ENCODE peak calls at places on chromosomes 6 and 20, in ten cellular contexts. One of them, this sample, is unnamed.

GRCh38 chr6:104161960-104162669 is 697.6 kb downstream of the HACE1 start:
- DNase-seq in BJ: peak; percentile 1
- DNase-seq in mesendoderm: peak; percentile 59
- DNase-seq in Peyer's patch: no peak
- DNase-seq in ELR: peak; percentile 68
- DNase-seq in AG04450: no peak
- DNase-seq in T1000: peak; percentile 59
- DNase-seq in stimulated activated CD4-positive, alpha-beta T cell treated with anti-CD3 and anti-CD28 coated beads, Interleukin-4, amount 100 ng/mL, for 1 hour: no peak
- DNase-seq in thoracic aorta: no peak
- DNase-seq in iris pigment epithelial cell: peak; percentile 61
- DNase-seq in this sample: no peak

GRCh38 chr20:8798505-8798904 is 270.4 kb upstream of the PLCB4 start:
- DNase-seq in stimulated activated CD4-positive, alpha-beta T cell treated with anti-CD3 and anti-CD28 coated beads, Interleukin-4, amount 100 ng/mL, for 1 hour: no peak
- DNase-seq in AG04450: no peak
- DNase-seq in mesendoderm: no peak
- DNase-seq in thoracic aorta: no peak
- DNase-seq in ELR: no peak
- DNase-seq in BJ: no peak
- DNase-seq in T1000: no peak
- DNase-seq in iris pigment epithelial cell: peak; percentile 51
- DNase-seq in Peyer's patch: no peak
- DNase-seq in this sample: no peak

GRCh38 chr20:52340036-52340634 is 148.6 kb upstream of the ZFP64 start:
- DNase-seq in BJ: no peak
- DNase-seq in AG04450: no peak
- DNase-seq in thoracic aorta: no peak
- DNase-seq in stimulated activated CD4-positive, alpha-beta T cell treated with anti-CD3 and anti-CD28 coated beads, Interleukin-4, amount 100 ng/mL, for 1 hour: no peak
- DNase-seq in T1000: peak; percentile 13
- DNase-seq in mesendoderm: peak; percentile 23
- DNase-seq in Peyer's patch: no peak
- DNase-seq in iris pigment epithelial cell: peak; percentile 4
- DNase-seq in ELR: peak; percentile 1
- DNase-seq in this sample: no peak

GRCh38 chr6:138007014-138007472 is 100.2 kb downstream of the PERP start:
- DNase-seq in stimulated activated CD4-positive, alpha-beta T cell treated with anti-CD3 and anti-CD28 coated beads, Interleukin-4, amount 100 ng/mL, for 1 hour: peak; percentile 20
- DNase-seq in iris pigment epithelial cell: peak; percentile 67
- DNase-seq in T1000: peak; percentile 22
- DNase-seq in thoracic aorta: no peak
- DNase-seq in Peyer's patch: peak; percentile 56
- DNase-seq in BJ: no peak
- DNase-seq in ELR: peak; percentile 47
- DNase-seq in mesendoderm: peak; percentile 78
- DNase-seq in AG04450: no peak
- DNase-seq in this sample: peak; percentile 54

GRCh38 chr6:37788259-37788658 is 31.3 kb upstream of the ZFAND3 start:
- DNase-seq in Peyer's patch: no peak
- DNase-seq in thoracic aorta: no peak
- DNase-seq in T1000: no peak
- DNase-seq in AG04450: no peak
- DNase-seq in BJ: no peak
- DNase-seq in iris pigment epithelial cell: no peak
- DNase-seq in ELR: peak; percentile 44
- DNase-seq in mesendoderm: no peak
- DNase-seq in stimulated activated CD4-positive, alpha-beta T cell treated with anti-CD3 and anti-CD28 coated beads, Interleukin-4, amount 100 ng/mL, for 1 hour: no peak
- DNase-seq in this sample: no peak

GRCh38 chr6:69974193-69974592 is 107.8 kb downstream of the COL19A1 start:
- DNase-seq in T1000: peak; percentile 41
- DNase-seq in AG04450: no peak
- DNase-seq in Peyer's patch: no peak
- DNase-seq in BJ: no peak
- DNase-seq in stimulated activated CD4-positive, alpha-beta T cell treated with anti-CD3 and anti-CD28 coated beads, Interleukin-4, amount 100 ng/mL, for 1 hour: no peak
- DNase-seq in thoracic aorta: no peak
- DNase-seq in ELR: peak; percentile 29
- DNase-seq in mesendoderm: no peak
- DNase-seq in iris pigment epithelial cell: peak; percentile 61
- DNase-seq in this sample: no peak

GRCh38 chr6:53005667-53006250 is 10.7 kb upstream of the GSTA4 start:
- DNase-seq in T1000: no peak
- DNase-seq in mesendoderm: no peak
- DNase-seq in BJ: no peak
- DNase-seq in ELR: no peak
- DNase-seq in thoracic aorta: no peak
- DNase-seq in stimulated activated CD4-positive, alpha-beta T cell treated with anti-CD3 and anti-CD28 coated beads, Interleukin-4, amount 100 ng/mL, for 1 hour: no peak
- DNase-seq in Peyer's patch: no peak
- DNase-seq in AG04450: no peak
- DNase-seq in iris pigment epithelial cell: no peak
- DNase-seq in this sample: no peak

GRCh38 chr6:101393291-101394251 is at the start of gene GRIK2:
- DNase-seq in ELR: peak; percentile 65
- DNase-seq in AG04450: no peak
- DNase-seq in T1000: peak; percentile 35
- DNase-seq in Peyer's patch: peak; percentile 43
- DNase-seq in mesendoderm: peak; percentile 80
- DNase-seq in BJ: no peak
- DNase-seq in stimulated activated CD4-positive, alpha-beta T cell treated with anti-CD3 and anti-CD28 coated beads, Interleukin-4, amount 100 ng/mL, for 1 hour: no peak
- DNase-seq in iris pigment epithelial cell: peak; percentile 17
- DNase-seq in thoracic aorta: no peak
- DNase-seq in this sample: no peak

GRCh38 chr20:59386819-59387218 is 86.4 kb downstream of the EDN3 start:
- DNase-seq in Peyer's patch: no peak
- DNase-seq in stimulated activated CD4-positive, alpha-beta T cell treated with anti-CD3 and anti-CD28 coated beads, Interleukin-4, amount 100 ng/mL, for 1 hour: no peak
- DNase-seq in iris pigment epithelial cell: no peak
- DNase-seq in mesendoderm: peak; percentile 33
- DNase-seq in thoracic aorta: no peak
- DNase-seq in T1000: no peak
- DNase-seq in AG04450: no peak
- DNase-seq in BJ: no peak
- DNase-seq in ELR: no peak
- DNase-seq in this sample: no peak

GRCh38 chr20:33655164-33655563 is 7.0 kb upstream of the C20orf144 start:
- DNase-seq in thoracic aorta: no peak
- DNase-seq in stimulated activated CD4-positive, alpha-beta T cell treated with anti-CD3 and anti-CD28 coated beads, Interleukin-4, amount 100 ng/mL, for 1 hour: no peak
- DNase-seq in iris pigment epithelial cell: no peak
- DNase-seq in T1000: no peak
- DNase-seq in Peyer's patch: no peak
- DNase-seq in mesendoderm: no peak
- DNase-seq in AG04450: no peak
- DNase-seq in BJ: no peak
- DNase-seq in ELR: no peak
- DNase-seq in this sample: no peak

GRCh38 chr20:45117581-45117980 is 2.6 kb upstream of the WFDC5 start:
- DNase-seq in mesendoderm: no peak
- DNase-seq in stimulated activated CD4-positive, alpha-beta T cell treated with anti-CD3 and anti-CD28 coated beads, Interleukin-4, amount 100 ng/mL, for 1 hour: no peak
- DNase-seq in AG04450: no peak
- DNase-seq in BJ: no peak
- DNase-seq in iris pigment epithelial cell: no peak
- DNase-seq in Peyer's patch: peak; percentile 77
- DNase-seq in thoracic aorta: no peak
- DNase-seq in T1000: no peak
- DNase-seq in ELR: no peak
- DNase-seq in this sample: peak; percentile 78

GRCh38 chr6:21507811-21508210 is 85.7 kb upstream of the SOX4 start:
- DNase-seq in thoracic aorta: no peak
- DNase-seq in stimulated activated CD4-positive, alpha-beta T cell treated with anti-CD3 and anti-CD28 coated beads, Interleukin-4, amount 100 ng/mL, for 1 hour: no peak
- DNase-seq in mesendoderm: no peak
- DNase-seq in iris pigment epithelial cell: peak; percentile 14
- DNase-seq in ELR: no peak
- DNase-seq in Peyer's patch: no peak
- DNase-seq in T1000: no peak
- DNase-seq in BJ: no peak
- DNase-seq in AG04450: no peak
- DNase-seq in this sample: no peak

GRCh38 chr6:80132942-80133517 is 26.6 kb downstream of the BCKDHB start:
- DNase-seq in BJ: no peak
- DNase-seq in AG04450: peak; percentile 16
- DNase-seq in T1000: peak; percentile 17
- DNase-seq in mesendoderm: peak; percentile 59
- DNase-seq in ELR: peak; percentile 75
- DNase-seq in iris pigment epithelial cell: peak; percentile 75
- DNase-seq in stimulated activated CD4-positive, alpha-beta T cell treated with anti-CD3 and anti-CD28 coated beads, Interleukin-4, amount 100 ng/mL, for 1 hour: peak; percentile 8
- DNase-seq in thoracic aorta: peak; percentile 21
- DNase-seq in Peyer's patch: peak; percentile 85
- DNase-seq in this sample: peak; percentile 80

GRCh38 chr20:17684077-17684888 is 2.2 kb upstream of the RRBP1 start:
- DNase-seq in BJ: no peak
- DNase-seq in mesendoderm: no peak
- DNase-seq in Peyer's patch: peak; percentile 52
- DNase-seq in thoracic aorta: no peak
- DNase-seq in iris pigment epithelial cell: no peak
- DNase-seq in ELR: no peak
- DNase-seq in stimulated activated CD4-positive, alpha-beta T cell treated with anti-CD3 and anti-CD28 coated beads, Interleukin-4, amount 100 ng/mL, for 1 hour: no peak
- DNase-seq in T1000: no peak
- DNase-seq in AG04450: no peak
- DNase-seq in this sample: peak; percentile 59

GRCh38 chr6:82408952-82409421 is 45.4 kb downstream of the TPBG start:
- DNase-seq in AG04450: no peak
- DNase-seq in Peyer's patch: no peak
- DNase-seq in stimulated activated CD4-positive, alpha-beta T cell treated with anti-CD3 and anti-CD28 coated beads, Interleukin-4, amount 100 ng/mL, for 1 hour: no peak
- DNase-seq in iris pigment epithelial cell: peak; percentile 89
- DNase-seq in BJ: no peak
- DNase-seq in thoracic aorta: no peak
- DNase-seq in mesendoderm: no peak
- DNase-seq in ELR: peak; percentile 96
- DNase-seq in T1000: no peak
- DNase-seq in this sample: no peak

GRCh38 chr6:124987291-124987690 is 25.1 kb downstream of the RNF217 start:
- DNase-seq in mesendoderm: no peak
- DNase-seq in T1000: no peak
- DNase-seq in Peyer's patch: no peak
- DNase-seq in AG04450: no peak
- DNase-seq in thoracic aorta: no peak
- DNase-seq in ELR: no peak
- DNase-seq in iris pigment epithelial cell: no peak
- DNase-seq in BJ: no peak
- DNase-seq in stimulated activated CD4-positive, alpha-beta T cell treated with anti-CD3 and anti-CD28 coated beads, Interleukin-4, amount 100 ng/mL, for 1 hour: no peak
- DNase-seq in this sample: no peak

GRCh38 chr20:50635676-50636600 is 55.4 kb downstream of the RIPOR3 start:
- DNase-seq in T1000: peak; percentile 73
- DNase-seq in ELR: peak; percentile 67
- DNase-seq in Peyer's patch: peak; percentile 76
- DNase-seq in mesendoderm: peak; percentile 94
- DNase-seq in BJ: no peak
- DNase-seq in thoracic aorta: no peak
- DNase-seq in iris pigment epithelial cell: peak; percentile 30
- DNase-seq in stimulated activated CD4-positive, alpha-beta T cell treated with anti-CD3 and anti-CD28 coated beads, Interleukin-4, amount 100 ng/mL, for 1 hour: peak; percentile 59
- DNase-seq in AG04450: no peak
- DNase-seq in this sample: peak; percentile 72

GRCh38 chr6:33298773-33299236 is at the start of gene RGL2:
- DNase-seq in T1000: no peak
- DNase-seq in Peyer's patch: peak; percentile 93
- DNase-seq in mesendoderm: no peak
- DNase-seq in stimulated activated CD4-positive, alpha-beta T cell treated with anti-CD3 and anti-CD28 coated beads, Interleukin-4, amount 100 ng/mL, for 1 hour: peak; percentile 62
- DNase-seq in BJ: no peak
- DNase-seq in thoracic aorta: peak; percentile 55
- DNase-seq in ELR: peak; percentile 68
- DNase-seq in iris pigment epithelial cell: peak; percentile 53
- DNase-seq in AG04450: no peak
- DNase-seq in this sample: peak; percentile 82

GRCh38 chr20:4173142-4173541 is 157.8 kb upstream of the RNF24 start:
- DNase-seq in thoracic aorta: no peak
- DNase-seq in Peyer's patch: no peak
- DNase-seq in T1000: no peak
- DNase-seq in mesendoderm: no peak
- DNase-seq in stimulated activated CD4-positive, alpha-beta T cell treated with anti-CD3 and anti-CD28 coated beads, Interleukin-4, amount 100 ng/mL, for 1 hour: no peak
- DNase-seq in AG04450: no peak
- DNase-seq in iris pigment epithelial cell: no peak
- DNase-seq in ELR: no peak
- DNase-seq in BJ: no peak
- DNase-seq in this sample: no peak

GRCh38 chr6:25590986-25591385 is 61.0 kb upstream of the SCGN start:
- DNase-seq in iris pigment epithelial cell: no peak
- DNase-seq in AG04450: no peak
- DNase-seq in thoracic aorta: no peak
- DNase-seq in BJ: no peak
- DNase-seq in mesendoderm: no peak
- DNase-seq in stimulated activated CD4-positive, alpha-beta T cell treated with anti-CD3 and anti-CD28 coated beads, Interleukin-4, amount 100 ng/mL, for 1 hour: no peak
- DNase-seq in ELR: no peak
- DNase-seq in T1000: no peak
- DNase-seq in Peyer's patch: no peak
- DNase-seq in this sample: no peak

GRCh38 chr20:58763076-58763475 is 70.5 kb downstream of the NPEPL1 start:
- DNase-seq in Peyer's patch: no peak
- DNase-seq in iris pigment epithelial cell: no peak
- DNase-seq in BJ: no peak
- DNase-seq in AG04450: no peak
- DNase-seq in mesendoderm: no peak
- DNase-seq in stimulated activated CD4-positive, alpha-beta T cell treated with anti-CD3 and anti-CD28 coated beads, Interleukin-4, amount 100 ng/mL, for 1 hour: no peak
- DNase-seq in ELR: no peak
- DNase-seq in T1000: no peak
- DNase-seq in thoracic aorta: no peak
- DNase-seq in this sample: no peak